ENCODE peak calls at places on chromosomes 6 and 20, in seven cellular contexts. R is lower lobe of right lung, V is right cardiac atrium, T is ovary, N is brain microvascular endothelial cell, E is uterus, U is colonic mucosa. Q is an unnamed sample.

GRCh38 chr6:42230320-42231034 is 12.8 kb upstream of the MRPS10 start:
- DNase-seq in V (peak; percentile 65), T (no peak), N (no peak), E (no peak), U (no peak), R (no peak), Q (no peak)

GRCh38 chr6:132648356-132648755 is 10.6 kb downstream of the TAAR1 start:
- DNase-seq in E (no peak), R (no peak), T (no peak), N (peak; percentile 60), U (no peak), V (no peak), Q (no peak)

GRCh38 chr6:7505196-7505699 is 36.2 kb upstream of the DSP start:
- DNase-seq in T (no peak), U (peak; percentile 85), V (peak; percentile 53), N (peak; percentile 85), R (no peak), E (no peak), Q (peak; percentile 58)

GRCh38 chr20:53939554-53940355 is 130.6 kb downstream of the BCAS1 start:
- DNase-seq in U (peak; percentile 97), R (peak; percentile 93), V (peak; percentile 97), E (peak; percentile 84), N (peak; percentile 90), T (peak; percentile 95), Q (peak; percentile 92)

GRCh38 chr6:139364302-139364981 is 10.0 kb downstream of the CITED2 start:
- DNase-seq in E (no peak), R (no peak), U (no peak), N (no peak), T (no peak), V (no peak), Q (no peak)

GRCh38 chr20:10093087-10093591 is 58.4 kb downstream of the ANKEF1 start:
- DNase-seq in E (no peak), U (no peak), T (peak; percentile 25), N (peak; percentile 45), V (no peak), R (no peak), Q (no peak)

GRCh38 chr6:135251964-135252429 is 70.9 kb downstream of the MYB start:
- DNase-seq in N (peak; percentile 47), R (no peak), E (no peak), T (no peak), V (no peak), U (no peak), Q (no peak)

GRCh38 chr6:110075406-110075805 is 97.3 kb downstream of the GPR6 start:
- DNase-seq in T (no peak), E (no peak), R (no peak), V (no peak), U (no peak), N (no peak), Q (no peak)

GRCh38 chr6:30493643-30494250 is 4.4 kb downstream of the HLA-E start:
- DNase-seq in T (no peak), R (no peak), N (no peak), E (no peak), V (no peak), U (no peak), Q (no peak)

GRCh38 chr6:108946695-108947094 is 98.5 kb downstream of the ARMC2 start:
- DNase-seq in N (peak; percentile 13), V (no peak), T (no peak), E (peak; percentile 38), U (no peak), R (no peak), Q (no peak)

GRCh38 chr6:40912158-40912946 is 126.7 kb downstream of the UNC5CL start:
- DNase-seq in T (peak; percentile 26), U (peak; percentile 69), R (no peak), N (no peak), E (no peak), V (peak; percentile 69), Q (peak; percentile 13)

GRCh38 chr6:100724222-100724621 is 156.9 kb downstream of the ASCC3 start:
- DNase-seq in U (no peak), R (no peak), E (no peak), N (no peak), V (no peak), T (no peak), Q (no peak)

GRCh38 chr6:100721256-100721655 is 159.9 kb downstream of the ASCC3 start:
- DNase-seq in E (no peak), U (no peak), R (no peak), N (no peak), V (no peak), T (no peak), Q (no peak)

GRCh38 chr6:100724696-100725095 is 156.4 kb downstream of the ASCC3 start:
- DNase-seq in U (no peak), R (no peak), V (no peak), E (no peak), T (no peak), N (no peak), Q (no peak)

GRCh38 chr6:100719883-100720682 is 161.0 kb downstream of the ASCC3 start:
- DNase-seq in N (no peak), E (no peak), U (no peak), V (no peak), T (no peak), R (no peak), Q (no peak)
- H3K27ac ChIP-seq in N (peak overlapping the region; percentile 30), E (no peak overlapping the region), U (no peak overlapping the region), V (no peak overlapping the region), T (no peak overlapping the region), R (no peak overlapping the region), Q (no peak overlapping the region)

DNA sequence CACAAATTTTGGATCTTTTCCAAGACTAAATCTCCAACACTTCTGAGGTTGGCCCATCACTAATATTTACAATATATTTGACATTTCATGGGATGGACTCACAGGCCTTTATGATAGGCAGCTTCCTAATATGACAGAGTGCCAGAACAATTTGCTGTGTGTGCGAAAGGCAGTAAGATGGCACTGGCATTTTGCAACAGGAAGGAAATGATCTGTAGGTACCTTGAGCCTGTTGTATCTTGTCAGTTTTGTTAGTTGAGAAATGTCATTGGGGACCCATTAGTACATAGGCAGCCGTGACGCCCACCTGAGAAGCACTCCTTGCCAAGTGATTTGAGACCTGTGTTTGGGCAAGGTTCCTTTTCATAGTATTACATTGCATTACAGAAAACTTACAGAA is 153.4 kb upstream of the HEY2 start:
- DNase-seq in E (no peak), U (no peak), V (no peak), T (no peak), R (no peak), N (no peak), Q (no peak)
- H3K27ac ChIP-seq in E (no peak overlapping the region), U (no peak overlapping the region), V (no peak overlapping the region), T (no peak overlapping the region), R (no peak overlapping the region), N (no peak overlapping the region), Q (no peak overlapping the region)

DNA sequence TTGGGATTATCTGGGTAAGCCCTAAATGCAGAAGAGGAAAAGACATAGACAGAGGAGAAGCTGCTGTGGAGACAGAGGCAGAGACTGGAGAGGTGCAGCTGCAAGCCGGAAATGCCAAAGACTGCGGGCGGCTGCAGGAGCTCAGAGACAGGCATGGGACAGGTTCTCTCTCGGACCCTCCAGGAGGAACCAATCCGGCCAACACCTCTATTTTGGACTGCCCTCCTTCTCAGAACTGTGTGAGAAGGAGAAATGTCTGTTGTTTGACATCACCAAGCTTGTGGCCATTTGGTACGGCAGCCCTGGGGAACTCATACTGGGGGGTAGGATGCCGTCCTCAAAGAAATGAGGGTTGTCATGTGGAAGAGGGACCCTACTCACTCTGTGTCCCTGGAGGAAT is 95.0 kb downstream of the DHX35 start:
- DNase-seq in N (no peak), E (no peak), V (no peak), U (no peak), T (no peak), R (no peak), Q (no peak)
- H3K27ac ChIP-seq in N (no peak overlapping the region), E (no peak overlapping the region), V (no peak overlapping the region), U (no peak overlapping the region), T (no peak overlapping the region), R (peak overlapping the region; percentile 31), Q (no peak overlapping the region)

GRCh38 chr6:1367771-1368170 is 21.6 kb upstream of the FOXF2 start:
- DNase-seq in R (no peak), T (no peak), N (no peak), V (no peak), E (no peak), U (no peak), Q (no peak)
- H3K27ac ChIP-seq in R (no peak overlapping the region), T (no peak overlapping the region), N (no peak overlapping the region), V (no peak overlapping the region), E (no peak overlapping the region), U (no peak overlapping the region), Q (no peak overlapping the region)

GRCh38 chr20:47790032-47790965 is 5.0 kb upstream of the SULF2 start:
- DNase-seq in U (no peak), V (no peak), N (peak; percentile 19), R (no peak), E (peak; percentile 38), T (no peak), Q (no peak)
- H3K27ac ChIP-seq in U (no peak overlapping the region), V (no peak overlapping the region), N (no peak overlapping the region), R (no peak overlapping the region), E (peak overlapping the region; percentile 80), T (peak overlapping the region; percentile 79), Q (no peak overlapping the region)

DNA sequence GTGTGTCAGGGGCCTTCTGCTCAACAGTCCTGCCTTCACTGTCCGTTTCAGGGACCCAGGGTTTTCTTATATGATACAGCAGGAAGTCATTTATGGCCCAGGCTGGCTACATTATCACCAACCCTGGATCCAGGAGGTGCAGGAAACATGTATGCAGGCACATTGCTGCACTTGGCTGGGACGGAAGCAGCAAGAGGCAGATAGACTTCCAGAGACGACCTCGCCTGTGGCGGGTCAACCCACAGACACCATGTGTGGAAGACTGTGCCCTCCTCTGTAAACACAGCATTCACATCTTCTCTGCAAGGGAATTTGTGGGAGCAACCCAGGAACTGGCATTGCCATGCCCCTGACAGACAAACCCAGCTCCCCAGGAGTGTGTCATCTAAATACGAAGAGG is 43.7 kb downstream of the TBC1D7 start:
- DNase-seq in T (no peak), R (no peak), V (no peak), E (no peak), U (no peak), N (no peak), Q (no peak)
- H3K27ac ChIP-seq in T (no peak overlapping the region), R (no peak overlapping the region), V (no peak overlapping the region), E (no peak overlapping the region), U (no peak overlapping the region), N (no peak overlapping the region), Q (no peak overlapping the region)

GRCh38 chr20:33659341-33660034 is 2.6 kb upstream of the C20orf144 start:
- DNase-seq in U (peak; percentile 17), V (no peak), N (no peak), R (peak; percentile 37), T (peak; percentile 40), E (no peak), Q (no peak)
- H3K27ac ChIP-seq in U (no peak overlapping the region), V (no peak overlapping the region), N (no peak overlapping the region), R (no peak overlapping the region), T (no peak overlapping the region), E (no peak overlapping the region), Q (no peak overlapping the region)

DNA sequence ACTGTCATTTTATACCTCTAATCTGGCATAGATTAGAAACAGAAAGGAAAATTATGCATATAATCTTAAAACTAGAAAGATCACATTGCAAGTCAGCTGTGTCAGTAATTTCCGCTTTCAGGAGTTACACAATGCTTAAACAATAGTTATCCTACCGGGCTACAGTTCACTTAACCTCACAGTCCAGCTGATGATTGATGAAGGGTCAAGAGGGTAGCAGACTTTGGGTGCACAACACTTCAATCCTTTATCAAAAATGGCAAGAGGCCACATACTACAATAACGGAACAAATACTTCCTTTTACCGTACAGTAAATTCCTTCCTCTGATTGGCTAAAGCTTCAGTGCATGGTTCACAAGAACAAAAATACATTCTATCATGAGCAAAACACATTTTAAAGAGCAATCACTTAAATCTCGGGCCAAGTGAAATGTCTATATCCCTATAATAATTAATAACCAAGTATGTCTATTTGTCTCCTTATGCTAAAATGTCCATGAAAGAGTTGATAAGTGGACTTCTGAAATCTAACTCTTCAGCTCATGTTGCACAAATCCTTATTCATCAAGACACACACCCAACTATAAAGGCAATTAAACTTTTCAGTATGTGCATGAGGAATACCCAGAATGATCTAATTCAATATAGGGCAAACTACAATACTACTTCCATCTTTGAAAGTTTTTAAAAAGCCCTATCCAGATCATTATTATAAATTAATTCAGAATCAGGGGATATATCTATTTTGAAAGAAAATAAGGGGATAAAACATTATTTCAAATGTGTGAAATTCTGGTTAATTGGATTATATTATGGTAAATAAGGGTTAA is 76.8 kb downstream of the HIVEP2 start:
- DNase-seq in V (no peak), U (no peak), N (no peak), T (no peak), R (no peak), E (no peak), Q (no peak)
- H3K27ac ChIP-seq in V (no peak overlapping the region), U (no peak overlapping the region), N (peak overlapping the region; percentile 26), T (no peak overlapping the region), R (no peak overlapping the region), E (no peak overlapping the region), Q (no peak overlapping the region)

Q was measured in prostate gland.